ENCODE peak calls at places on chromosomes 12 and 14, in seven cellular contexts. P is lung, X is sigmoid colon, V is mucosa of descending colon, U is heart left ventricle, A is GM13977, W is mammary epithelial cell. K is an unnamed sample.

GRCh38 chr14:86513564-86513963 is 983.6 kb downstream of the FLRT2 start:
- DNase-seq in P (no peak), X (no peak), V (no peak), U (no peak), A (no peak), W (no peak), K (no peak)

GRCh38 chr12:14618990-14619389 is 51.3 kb upstream of the PLBD1 start:
- DNase-seq in P (no peak), X (no peak), V (no peak), U (no peak), A (no peak), W (peak; percentile 24), K (peak; percentile 55)

GRCh38 chr12:116861331-116861730 is 19.9 kb downstream of the HRK start:
- DNase-seq in P (no peak), X (no peak), V (no peak), U (peak; percentile 72), A (peak; percentile 73), W (no peak), K (no peak)

GRCh38 chr12:42235426-42235825 is 2.6 kb downstream of the YAF2 start:
- DNase-seq in P (peak; percentile 43), X (no peak), V (no peak), U (no peak), A (no peak), W (no peak), K (no peak)

GRCh38 chr12:114935658-114936057 is 251.7 kb upstream of the TBX3 start:
- DNase-seq in P (no peak), X (no peak), V (no peak), U (no peak), A (no peak), W (no peak), K (peak; percentile 13)

GRCh38 chr14:74954232-74954946 is 1.0 kb downstream of the PGF start:
- DNase-seq in P (no peak), X (no peak), V (no peak), U (no peak), A (no peak), W (no peak), K (no peak)

GRCh38 chr14:21184252-21184651 is 28.4 kb upstream of the OR5AU1 start:
- DNase-seq in P (no peak), X (no peak), V (no peak), U (no peak), A (no peak), W (no peak), K (no peak)

GRCh38 chr12:89960607-89961394 is 252.2 kb upstream of the ATP2B1 start:
- DNase-seq in P (no peak), X (no peak), V (no peak), U (no peak), A (peak; percentile 7), W (peak; percentile 72), K (peak; percentile 94)

GRCh38 chr12:53268009-53268636 is at the start of gene ESPL1:
- DNase-seq in P (peak; percentile 62), X (peak; percentile 86), V (peak; percentile 81), U (peak; percentile 85), A (peak; percentile 92), W (peak; percentile 83), K (peak; percentile 71)

GRCh38 chr14:72882047-72882446 is 11.9 kb downstream of the DPF3 start:
- DNase-seq in P (no peak), X (no peak), V (no peak), U (no peak), A (no peak), W (no peak), K (no peak)

GRCh38 chr14:103184046-103184445 is 60.8 kb downstream of the TNFAIP2 start:
- DNase-seq in P (no peak), X (peak; percentile 39), V (no peak), U (no peak), A (no peak), W (no peak), K (no peak)

GRCh38 chr12:57620936-57621496 is 9.8 kb downstream of the ARHGEF25 start:
- DNase-seq in P (no peak), X (peak; percentile 74), V (no peak), U (no peak), A (peak; percentile 59), W (no peak), K (no peak)

GRCh38 chr14:105840266-105841021 is 314.1 kb downstream of the TMEM121 start:
- DNase-seq in P (no peak), X (peak; percentile 60), V (peak; percentile 47), U (no peak), A (no peak), W (no peak), K (no peak)

GRCh38 chr12:109455706-109456105 is 21.4 kb downstream of the KCTD10 start:
- DNase-seq in P (no peak), X (no peak), V (no peak), U (no peak), A (no peak), W (no peak), K (no peak)

GRCh38 chr14:61973981-61974380 is 211.8 kb downstream of the SNAPC1 start:
- DNase-seq in P (no peak), X (no peak), V (no peak), U (no peak), A (no peak), W (peak; percentile 32), K (peak; percentile 26)

GRCh38 chr12:108911915-108912314 is 32.0 kb downstream of the DAO start:
- DNase-seq in P (no peak), X (no peak), V (no peak), U (no peak), A (no peak), W (peak; percentile 26), K (peak; percentile 61)

GRCh38 chr12:103758310-103759089 is 82.5 kb downstream of the NT5DC3 start:
- DNase-seq in P (no peak), X (no peak), V (no peak), U (no peak), A (no peak), W (no peak), K (no peak)
- TF ChIP-seq CTCF in P (no peak), X (no peak), V (no peak), U (no peak), A (no peak), W (no peak), K (no peak)

GRCh38 chr14:64340560-64341196 is 46.5 kb upstream of the ESR2 start:
- DNase-seq in P (no peak), X (no peak), V (no peak), U (no peak), A (no peak), W (no peak), K (no peak)

GRCh38 chr14:64338616-64339316 is 44.6 kb upstream of the ESR2 start:
- DNase-seq in P (peak; percentile 97), X (peak; percentile 98), V (peak; percentile 96), U (peak; percentile 95), A (peak; percentile 98), W (peak; percentile 98), K (peak; percentile 99)

DNA sequence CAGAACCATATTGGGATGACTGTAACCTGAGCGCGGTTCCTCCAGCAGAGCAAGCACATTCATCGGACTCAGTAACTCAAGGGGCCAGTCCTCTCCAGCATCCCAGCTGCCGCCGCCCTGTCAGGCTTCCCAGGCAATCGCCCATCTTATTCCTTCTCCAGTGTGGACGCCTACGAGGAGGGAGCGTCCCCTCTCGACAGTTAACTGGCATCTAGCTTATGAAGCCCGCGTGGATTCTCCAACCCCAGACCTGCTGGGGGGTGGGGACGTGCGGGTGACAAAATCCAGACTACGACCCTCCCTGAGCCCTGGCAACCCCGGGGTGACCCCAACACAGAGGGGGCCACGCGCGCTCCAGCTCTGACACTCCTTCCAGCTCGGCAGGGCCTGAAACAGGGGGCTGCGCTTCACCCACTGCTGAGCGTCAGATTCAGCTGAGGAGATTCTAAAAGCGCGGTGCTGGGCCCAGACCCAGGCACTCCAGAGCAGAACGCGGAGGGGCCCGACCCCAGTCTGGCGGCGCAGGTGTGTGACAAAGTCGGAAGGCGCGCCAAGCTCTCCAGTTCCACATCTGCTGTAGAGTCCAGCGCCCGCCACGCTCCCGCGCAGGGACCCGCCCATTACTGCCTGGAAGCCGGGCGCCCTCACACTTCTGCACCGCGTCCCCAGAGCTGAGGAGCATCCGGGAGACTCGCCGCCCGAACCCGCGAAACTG is 43.9 kb upstream of the ESR2 start:
- DNase-seq in P (no peak), X (no peak), V (no peak), U (peak; percentile 56), A (peak; percentile 28), W (peak; percentile 66), K (peak; percentile 65)
- TF ChIP-seq CTCF in P (no peak), X (no peak), V (no peak), U (no peak), A (no peak), W (peak; percentile 33), K (no peak)

DNA sequence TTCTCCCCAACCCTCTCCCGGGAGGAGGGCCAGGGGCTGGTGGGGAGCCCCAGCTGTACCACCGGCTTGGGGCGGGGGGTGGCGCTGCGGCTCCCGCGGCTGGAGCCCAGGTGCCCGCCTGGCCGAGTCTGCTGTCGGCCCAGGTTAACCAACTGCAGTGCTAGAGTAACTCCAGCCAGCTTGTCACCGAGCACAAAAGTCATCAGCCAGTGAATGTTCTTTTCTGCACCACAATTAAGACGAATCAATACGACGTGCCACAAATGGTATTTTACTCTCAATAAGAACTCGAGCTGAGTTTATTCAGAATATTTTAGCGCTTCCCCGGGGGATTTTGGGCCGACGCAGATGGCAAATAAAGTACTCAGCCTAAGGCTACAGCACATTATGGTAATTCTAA is 83.3 kb downstream of the BCL11B start:
- DNase-seq in P (no peak), X (no peak), V (no peak), U (no peak), A (no peak), W (no peak), K (no peak)
- TF ChIP-seq CTCF in P (no peak), X (no peak), V (no peak), U (no peak), A (no peak), W (no peak), K (no peak)

GRCh38 chr14:94426526-94426925 is 26.1 kb downstream of the SERPINA11 start:
- DNase-seq in P (no peak), X (no peak), V (no peak), U (no peak), A (no peak), W (no peak), K (peak; percentile 74)
- TF ChIP-seq CTCF in P (no peak), X (no peak), V (no peak), U (no peak), A (no peak), W (no peak), K (no peak)

GRCh38 chr12:26629864-26630263 is 203.1 kb downstream of the ITPR2 start:
- DNase-seq in P (no peak), X (no peak), V (no peak), U (no peak), A (no peak), W (no peak), K (no peak)
- TF ChIP-seq CTCF in P (no peak), X (peak; percentile 61), V (no peak), U (no peak), A (no peak), W (peak; percentile 32), K (no peak)

DNA sequence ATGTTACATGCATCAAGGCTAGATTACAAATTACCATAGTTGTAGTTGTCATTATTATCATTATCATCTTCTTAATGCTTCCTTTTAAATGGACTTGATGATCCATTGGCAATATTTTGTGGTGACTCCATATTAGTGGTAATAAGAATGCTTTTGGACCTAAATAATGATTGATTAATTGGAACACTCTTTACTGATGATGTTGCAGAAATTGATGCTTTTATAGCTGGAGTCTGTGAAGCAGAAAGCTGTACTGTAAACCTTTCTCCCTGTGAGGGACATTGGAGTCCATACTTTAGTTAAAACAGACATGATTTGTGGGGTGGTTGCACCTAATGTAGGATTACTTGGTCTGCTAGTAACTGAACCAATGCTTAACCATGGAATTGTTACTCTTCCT is 190.4 kb downstream of the ATXN7L3B start:
- DNase-seq in P (no peak), X (no peak), V (no peak), U (no peak), A (no peak), W (no peak), K (no peak)
- TF ChIP-seq CTCF in P (no peak), X (no peak), V (no peak), U (no peak), A (no peak), W (no peak), K (no peak)

K was measured in epithelial cell of esophagus.